ENCODE peak calls at places on chromosomes 13 and 19, in eight cellular contexts. One of them, this sample, is unnamed.

GRCh38 chr19:4388171-4389063 is 11.9 kb downstream of the SH3GL1 start:
- DNase-seq in neural crest cell: no peak
- DNase-seq in HFF-Myc: no peak
- DNase-seq in AG10803: peak
- DNase-seq in lower lobe of right lung: peak
- DNase-seq in nephron progenitor cell: peak
- DNase-seq in endodermal cell: no peak
- DNase-seq in progenitor cell of endocrine pancreas: no peak
- DNase-seq in this sample: no peak

GRCh38 chr13:30125422-30126073 is 181.8 kb downstream of the KATNAL1 start:
- DNase-seq in neural crest cell: no peak
- DNase-seq in HFF-Myc: peak
- DNase-seq in AG10803: peak
- DNase-seq in lower lobe of right lung: no peak
- DNase-seq in nephron progenitor cell: no peak
- DNase-seq in endodermal cell: no peak
- DNase-seq in progenitor cell of endocrine pancreas: no peak
- DNase-seq in this sample: no peak

GRCh38 chr19:40493778-40494177 is 27.0 kb downstream of the SPTBN4 start:
- DNase-seq in neural crest cell: no peak
- DNase-seq in HFF-Myc: no peak
- DNase-seq in AG10803: no peak
- DNase-seq in lower lobe of right lung: no peak
- DNase-seq in nephron progenitor cell: no peak
- DNase-seq in endodermal cell: no peak
- DNase-seq in progenitor cell of endocrine pancreas: no peak
- DNase-seq in this sample: no peak

GRCh38 chr19:35293733-35294309 is 1.9 kb downstream of the MAG start:
- DNase-seq in neural crest cell: no peak
- DNase-seq in HFF-Myc: no peak
- DNase-seq in AG10803: no peak
- DNase-seq in lower lobe of right lung: no peak
- DNase-seq in nephron progenitor cell: no peak
- DNase-seq in endodermal cell: peak
- DNase-seq in progenitor cell of endocrine pancreas: no peak
- DNase-seq in this sample: no peak

GRCh38 chr13:38542601-38543000 is 144.3 kb upstream of the FREM2 start:
- DNase-seq in neural crest cell: no peak
- DNase-seq in HFF-Myc: no peak
- DNase-seq in AG10803: no peak
- DNase-seq in lower lobe of right lung: no peak
- DNase-seq in nephron progenitor cell: no peak
- DNase-seq in endodermal cell: no peak
- DNase-seq in progenitor cell of endocrine pancreas: no peak
- DNase-seq in this sample: no peak

GRCh38 chr19:5047251-5047935 is 78.5 kb downstream of the KDM4B start:
- DNase-seq in neural crest cell: no peak
- DNase-seq in HFF-Myc: no peak
- DNase-seq in AG10803: no peak
- DNase-seq in lower lobe of right lung: no peak
- DNase-seq in nephron progenitor cell: no peak
- DNase-seq in endodermal cell: no peak
- DNase-seq in progenitor cell of endocrine pancreas: no peak
- DNase-seq in this sample: no peak

GRCh38 chr19:18456974-18457373 is 19.0 kb upstream of the ISYNA1 start:
- DNase-seq in neural crest cell: no peak
- DNase-seq in HFF-Myc: no peak
- DNase-seq in AG10803: no peak
- DNase-seq in lower lobe of right lung: no peak
- DNase-seq in nephron progenitor cell: no peak
- DNase-seq in endodermal cell: no peak
- DNase-seq in progenitor cell of endocrine pancreas: no peak
- DNase-seq in this sample: no peak

GRCh38 chr19:55179570-55180484 is at the start of gene SYT5:
- DNase-seq in neural crest cell: peak
- DNase-seq in HFF-Myc: no peak
- DNase-seq in AG10803: no peak
- DNase-seq in lower lobe of right lung: no peak
- DNase-seq in nephron progenitor cell: peak
- DNase-seq in endodermal cell: peak
- DNase-seq in progenitor cell of endocrine pancreas: peak
- DNase-seq in this sample: peak

GRCh38 chr13:83881917-83882625 is at the start of gene SLITRK1:
- DNase-seq in neural crest cell: peak
- DNase-seq in HFF-Myc: peak
- DNase-seq in AG10803: peak
- DNase-seq in lower lobe of right lung: peak
- DNase-seq in nephron progenitor cell: peak
- DNase-seq in endodermal cell: peak
- DNase-seq in progenitor cell of endocrine pancreas: peak
- DNase-seq in this sample: no peak

GRCh38 chr13:76425930-76426329 is 460.3 kb downstream of the KCTD12 start:
- DNase-seq in neural crest cell: no peak
- DNase-seq in HFF-Myc: peak
- DNase-seq in AG10803: peak
- DNase-seq in lower lobe of right lung: no peak
- DNase-seq in nephron progenitor cell: no peak
- DNase-seq in endodermal cell: no peak
- DNase-seq in progenitor cell of endocrine pancreas: no peak
- DNase-seq in this sample: no peak

GRCh38 chr13:20441879-20442278 is 83.8 kb downstream of the CRYL1 start:
- DNase-seq in neural crest cell: no peak
- DNase-seq in HFF-Myc: no peak
- DNase-seq in AG10803: no peak
- DNase-seq in lower lobe of right lung: no peak
- DNase-seq in nephron progenitor cell: no peak
- DNase-seq in endodermal cell: no peak
- DNase-seq in progenitor cell of endocrine pancreas: no peak
- DNase-seq in this sample: no peak

DNA sequence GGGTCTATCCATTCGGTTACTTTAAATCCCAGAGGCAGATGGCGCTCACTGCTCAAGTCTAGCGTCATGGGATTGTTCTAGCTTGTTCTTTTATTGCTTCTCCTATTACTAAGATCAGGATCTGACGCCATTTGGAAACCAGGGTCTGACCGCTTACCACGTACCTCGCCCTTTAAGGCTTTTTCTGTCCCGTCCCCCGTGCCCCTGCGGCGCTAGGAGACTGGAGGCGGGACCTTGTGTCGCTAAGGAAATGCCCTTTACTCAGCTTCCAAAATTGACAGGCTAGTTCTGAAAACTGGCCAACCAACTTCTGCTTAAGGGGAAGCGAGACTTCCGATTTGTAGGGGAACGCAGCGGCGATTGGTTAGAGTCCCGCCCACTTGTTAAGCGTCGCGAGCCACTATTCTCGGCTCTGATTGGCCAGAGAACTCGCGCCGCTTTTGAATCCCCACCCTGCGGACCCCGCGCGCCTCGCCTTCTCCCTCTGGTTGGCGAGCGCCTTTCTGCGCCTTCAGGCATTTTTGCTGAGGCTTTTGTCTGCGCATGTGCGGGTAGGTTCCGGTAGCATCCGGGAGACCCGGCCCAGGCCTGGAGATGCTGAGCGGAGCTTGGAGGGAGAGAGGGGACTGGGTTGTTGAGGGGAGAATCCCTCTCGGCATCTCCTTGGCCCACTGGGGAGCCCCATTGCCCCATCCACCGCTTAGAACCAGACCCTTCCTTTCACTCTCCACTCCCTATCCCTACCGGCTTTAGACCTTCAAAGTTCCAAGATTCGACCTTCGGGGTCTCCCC is 3.9 kb upstream of the C19orf84 start:
- DNase-seq in neural crest cell: peak
- DNase-seq in HFF-Myc: peak
- DNase-seq in AG10803: peak
- DNase-seq in lower lobe of right lung: peak
- DNase-seq in nephron progenitor cell: peak
- DNase-seq in endodermal cell: peak
- DNase-seq in progenitor cell of endocrine pancreas: peak
- DNase-seq in this sample: peak
- TF ChIP-seq CTCF in neural crest cell: no peak
- TF ChIP-seq CTCF in HFF-Myc: no peak
- TF ChIP-seq CTCF in AG10803: no peak
- TF ChIP-seq CTCF in lower lobe of right lung: no peak
- TF ChIP-seq CTCF in nephron progenitor cell: no peak
- TF ChIP-seq CTCF in endodermal cell: no peak
- TF ChIP-seq CTCF in progenitor cell of endocrine pancreas: no peak
- TF ChIP-seq CTCF in this sample: no peak

GRCh38 chr13:60654405-60654804 is 257.4 kb downstream of the TDRD3 start:
- DNase-seq in neural crest cell: peak
- DNase-seq in HFF-Myc: no peak
- DNase-seq in AG10803: peak
- DNase-seq in lower lobe of right lung: no peak
- DNase-seq in nephron progenitor cell: peak
- DNase-seq in endodermal cell: peak
- DNase-seq in progenitor cell of endocrine pancreas: no peak
- DNase-seq in this sample: no peak
- TF ChIP-seq CTCF in neural crest cell: peak
- TF ChIP-seq CTCF in HFF-Myc: no peak
- TF ChIP-seq CTCF in AG10803: peak
- TF ChIP-seq CTCF in lower lobe of right lung: peak
- TF ChIP-seq CTCF in nephron progenitor cell: peak
- TF ChIP-seq CTCF in endodermal cell: peak
- TF ChIP-seq CTCF in progenitor cell of endocrine pancreas: peak
- TF ChIP-seq CTCF in this sample: no peak

GRCh38 chr19:16628183-16628983 is at the start of gene MED26:
- DNase-seq in neural crest cell: peak
- DNase-seq in HFF-Myc: peak
- DNase-seq in AG10803: peak
- DNase-seq in lower lobe of right lung: peak
- DNase-seq in nephron progenitor cell: peak
- DNase-seq in endodermal cell: peak
- DNase-seq in progenitor cell of endocrine pancreas: peak
- DNase-seq in this sample: peak
- TF ChIP-seq CTCF in neural crest cell: no peak
- TF ChIP-seq CTCF in HFF-Myc: no peak
- TF ChIP-seq CTCF in AG10803: no peak
- TF ChIP-seq CTCF in lower lobe of right lung: peak
- TF ChIP-seq CTCF in nephron progenitor cell: no peak
- TF ChIP-seq CTCF in endodermal cell: no peak
- TF ChIP-seq CTCF in progenitor cell of endocrine pancreas: no peak
- TF ChIP-seq CTCF in this sample: no peak

DNA sequence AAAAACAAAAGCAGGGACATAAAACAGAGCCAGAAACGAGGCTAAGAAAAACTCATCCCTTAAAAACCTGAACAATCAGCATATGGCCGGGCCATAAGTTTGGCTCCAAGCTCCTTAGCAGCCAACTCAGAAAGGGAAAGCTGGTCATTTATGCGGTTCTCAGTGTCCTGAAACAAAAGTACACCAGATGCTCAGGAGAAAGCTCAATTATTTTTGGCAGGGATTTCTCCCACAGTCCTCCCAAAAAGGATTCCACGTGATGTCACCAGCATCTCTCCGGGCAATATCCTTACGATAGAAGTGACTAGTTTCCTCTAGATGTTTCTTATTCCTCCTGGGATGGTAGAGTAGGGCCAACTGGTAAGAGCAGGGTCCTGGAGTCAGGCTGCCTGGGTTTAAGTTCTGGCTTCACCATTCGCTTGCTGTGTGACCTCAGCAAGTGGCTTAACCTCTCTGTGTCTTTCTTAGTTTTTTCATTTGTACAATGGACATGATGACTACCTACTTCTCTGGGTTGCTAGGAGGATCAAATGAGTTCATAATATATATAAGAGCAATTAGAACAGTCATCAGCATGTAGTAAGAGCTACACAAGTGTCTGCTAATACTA is 34.0 kb downstream of the PIN1 start:
- DNase-seq in neural crest cell: no peak
- DNase-seq in HFF-Myc: no peak
- DNase-seq in AG10803: peak
- DNase-seq in lower lobe of right lung: no peak
- DNase-seq in nephron progenitor cell: no peak
- DNase-seq in endodermal cell: no peak
- DNase-seq in progenitor cell of endocrine pancreas: no peak
- DNase-seq in this sample: no peak
- TF ChIP-seq CTCF in neural crest cell: no peak
- TF ChIP-seq CTCF in HFF-Myc: no peak
- TF ChIP-seq CTCF in AG10803: no peak
- TF ChIP-seq CTCF in lower lobe of right lung: no peak
- TF ChIP-seq CTCF in nephron progenitor cell: no peak
- TF ChIP-seq CTCF in endodermal cell: no peak
- TF ChIP-seq CTCF in progenitor cell of endocrine pancreas: no peak
- TF ChIP-seq CTCF in this sample: no peak

This sample was measured in natural killer cell.